ENCODE peak calls at places on chromosome 7, in four cellular contexts. X, O, K and Z are unnamed samples.

GRCh38 chr7:123682690-123683089 is 27.0 kb downstream of the LMOD2 start:
- DNase-seq in X (peak; percentile 23), O (no peak), K (peak; percentile 52), Z (peak; percentile 35)

GRCh38 chr7:32453286-32454011 is 36.7 kb downstream of the LSM5 start:
- DNase-seq in X (no peak), O (no peak), K (no peak), Z (no peak)

GRCh38 chr7:117014673-117015133 is 61.4 kb downstream of the ST7 start:
- DNase-seq in X (no peak), O (peak; percentile 66), K (no peak), Z (no peak)

GRCh38 chr7:8433477-8434289 is at the start of gene NXPH1:
- DNase-seq in X (no peak), O (peak; percentile 97), K (peak; percentile 37), Z (no peak)

GRCh38 chr7:140402178-140402835 is 1.6 kb upstream of the RAB19 start:
- DNase-seq in X (no peak), O (no peak), K (no peak), Z (no peak)

GRCh38 chr7:158022601-158023000 is 565.0 kb downstream of the PTPRN2 start:
- DNase-seq in X (no peak), O (no peak), K (no peak), Z (no peak)

GRCh38 chr7:132575987-132576722 is at the start of gene PLXNA4:
- DNase-seq in X (no peak), O (peak; percentile 73), K (no peak), Z (no peak)

GRCh38 chr7:66952343-66953043 is 31.5 kb downstream of the TMEM248 start:
- DNase-seq in X (peak; percentile 52), O (no peak), K (peak; percentile 23), Z (no peak)

GRCh38 chr7:24587853-24588252 is 14.6 kb downstream of the PALS2 start:
- DNase-seq in X (no peak), O (no peak), K (peak; percentile 46), Z (no peak)

GRCh38 chr7:121366852-121367431 is 29.2 kb downstream of the FAM3C start:
- DNase-seq in X (no peak), O (peak; percentile 41), K (peak; percentile 18), Z (no peak)

GRCh38 chr7:117873056-117873932 is at the start of gene CTTNBP2:
- DNase-seq in X (peak; percentile 6), O (peak; percentile 75), K (no peak), Z (no peak)

GRCh38 chr7:21671859-21672258 is 129.0 kb downstream of the DNAH11 start:
- DNase-seq in X (no peak), O (no peak), K (no peak), Z (no peak)

GRCh38 chr7:30434140-30434799 is 44.3 kb downstream of the NOD1 start:
- DNase-seq in X (no peak), O (no peak), K (no peak), Z (no peak)

GRCh38 chr7:29866490-29866930 is 60.2 kb downstream of the WIPF3 start:
- DNase-seq in X (no peak), O (no peak), K (no peak), Z (peak; percentile 56)

GRCh38 chr7:19400771-19401254 is 255.6 kb upstream of the FERD3L start:
- DNase-seq in X (no peak), O (no peak), K (no peak), Z (no peak)

GRCh38 chr7:19403691-19404090 is 258.5 kb upstream of the FERD3L start:
- DNase-seq in X (no peak), O (no peak), K (no peak), Z (no peak)

GRCh38 chr7:19392246-19392645 is 247.0 kb upstream of the FERD3L start:
- DNase-seq in X (no peak), O (no peak), K (no peak), Z (no peak)

GRCh38 chr7:19401461-19401860 is 256.2 kb upstream of the FERD3L start:
- DNase-seq in X (no peak), O (no peak), K (no peak), Z (no peak)

GRCh38 chr7:19397917-19398316 is 252.7 kb upstream of the FERD3L start:
- DNase-seq in X (no peak), O (no peak), K (no peak), Z (no peak)
- H3K9ac ChIP-seq in X (no peak overlapping the region), O (no peak overlapping the region), K (no peak overlapping the region), Z (no peak overlapping the region)

DNA sequence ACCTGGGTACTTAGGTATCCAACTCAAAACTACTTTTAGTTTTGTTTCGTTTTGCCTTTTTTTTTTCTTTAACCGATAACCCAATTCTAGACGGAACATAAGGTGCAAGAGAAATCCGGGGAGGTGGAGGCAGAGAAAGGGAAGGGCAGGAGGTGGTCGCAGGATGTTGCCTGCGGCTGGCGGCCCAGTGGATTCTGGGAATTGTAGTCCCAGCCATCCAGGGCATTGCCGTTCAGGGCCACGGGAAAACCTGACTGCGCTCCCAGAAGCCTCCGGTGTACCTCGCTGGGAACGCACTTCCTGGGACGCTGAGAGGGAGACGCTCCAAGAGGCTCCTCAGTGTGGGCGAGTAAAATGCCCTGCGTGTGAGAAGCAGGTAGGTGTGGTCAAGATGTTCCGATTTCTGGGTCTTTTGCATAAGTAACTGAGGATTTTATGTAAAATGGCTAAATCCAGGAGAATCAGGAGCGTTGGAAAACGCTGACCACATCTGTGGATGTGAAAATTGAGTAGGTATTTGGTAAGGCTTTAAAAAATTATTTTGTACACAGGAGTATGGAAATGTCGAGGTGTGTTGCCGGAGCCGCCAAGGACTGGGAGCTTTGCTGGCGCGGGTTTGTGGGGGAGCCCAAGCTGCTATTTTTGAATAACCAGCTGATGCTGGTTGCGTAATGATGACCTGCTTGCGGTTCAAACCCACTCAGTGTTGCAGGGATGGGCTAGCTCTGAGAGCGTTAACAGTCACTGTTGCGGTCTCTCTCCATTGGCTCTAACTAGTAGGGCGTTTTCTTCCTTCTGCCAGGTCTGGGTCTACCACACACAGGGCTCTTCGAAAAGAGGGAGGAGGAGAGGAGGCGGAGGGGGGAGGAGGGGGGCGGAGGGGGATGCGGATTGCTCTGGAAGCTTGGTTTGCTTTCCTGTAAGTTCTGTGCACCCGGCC is at the start of gene CLDN12:
- DNase-seq in X (peak; percentile 82), O (peak; percentile 81), K (peak; percentile 88), Z (no peak)
- H3K4me3 ChIP-seq in X (peak within 1 kb of the TSS; percentile 75), O (peak within 1 kb of the TSS; percentile 71), K (peak within 1 kb of the TSS; percentile 67), Z (peak within 1 kb of the TSS; percentile 100)

DNA sequence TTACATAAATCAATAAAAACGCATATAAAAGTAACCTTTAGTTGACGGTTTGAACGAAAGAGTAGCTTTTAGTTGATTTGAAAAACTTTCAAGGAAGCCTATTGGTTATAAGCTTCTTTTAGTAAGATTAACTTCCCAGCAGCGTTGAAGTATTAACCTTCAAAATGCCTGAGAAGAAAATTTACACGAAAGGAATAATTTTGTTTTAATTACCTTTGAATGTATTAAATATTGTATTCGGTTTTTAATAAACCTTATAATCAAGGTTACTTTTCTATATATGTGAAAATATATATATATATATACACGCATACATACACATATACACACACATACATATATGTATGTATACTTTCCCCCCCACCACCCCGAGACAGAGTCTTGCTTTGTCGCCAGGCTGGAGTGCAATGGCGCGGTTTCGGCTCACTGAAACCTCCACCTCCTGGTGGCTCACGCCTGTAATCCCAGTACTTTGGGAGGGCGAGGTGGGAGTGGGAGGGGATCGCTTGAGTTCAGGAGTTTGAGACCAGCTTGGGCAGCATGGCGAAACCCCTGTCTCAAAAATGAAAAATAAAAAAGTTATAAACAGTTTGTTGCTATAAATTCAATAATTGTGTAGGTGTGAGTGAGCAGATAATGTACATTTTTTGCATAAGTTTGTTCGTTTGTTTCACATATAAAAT is 57.6 kb upstream of the EZH2 start:
- DNase-seq in X (peak; percentile 75), O (peak; percentile 85), K (peak; percentile 84), Z (no peak)
- TF ChIP-seq POLR2AphosphoS5 in X (no peak), O (no peak), K (no peak), Z (no peak)

GRCh38 chr7:143382791-143383641 is 1.9 kb downstream of the ZYX start:
- DNase-seq in X (no peak), O (no peak), K (no peak), Z (no peak)

GRCh38 chr7:143382126-143382790 is 1.1 kb downstream of the ZYX start:
- DNase-seq in X (no peak), O (no peak), K (no peak), Z (no peak)

GRCh38 chr7:143384741-143385631 is 3.8 kb downstream of the ZYX start:
- DNase-seq in X (no peak), O (no peak), K (no peak), Z (no peak)

GRCh38 chr7:143383642-143383957 is 2.5 kb downstream of the ZYX start:
- DNase-seq in X (no peak), O (no peak), K (no peak), Z (no peak)

DNA sequence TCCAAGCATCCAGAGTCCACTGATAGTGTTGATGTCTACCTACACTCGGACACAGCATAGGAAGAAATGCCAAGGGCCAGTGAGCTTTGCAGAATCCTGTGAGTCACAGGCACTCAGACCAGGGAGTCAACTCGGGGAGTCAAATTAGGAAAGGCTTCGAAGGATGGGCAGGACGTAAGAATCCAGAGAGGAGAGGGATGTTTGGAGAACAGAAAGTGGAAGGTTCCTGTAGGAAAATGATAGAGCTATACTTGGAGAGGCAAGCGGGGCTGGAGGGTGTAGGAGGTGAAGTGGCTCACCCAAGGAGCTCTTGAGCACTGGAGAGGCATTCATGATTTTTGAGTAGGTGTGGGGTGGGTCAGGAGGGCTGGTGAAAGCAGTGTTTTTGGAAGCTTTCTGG is 3.0 kb downstream of the ZYX start:
- DNase-seq in X (no peak), O (no peak), K (no peak), Z (no peak)
- H3K9ac ChIP-seq in X (no peak overlapping the region), O (peak overlapping the region; percentile 99), K (no peak overlapping the region), Z (no peak overlapping the region)

GRCh38 chr7:93622036-93622714 is 47.7 kb upstream of the CALCR start:
- DNase-seq in X (peak; percentile 38), O (peak; percentile 32), K (peak; percentile 20), Z (no peak)
- H3K4me3 ChIP-seq in X (no peak overlapping the region), O (no peak overlapping the region), K (no peak overlapping the region), Z (peak overlapping the region; percentile 78)

GRCh38 chr7:127588019-127588696 is at the start of gene ARF5:
- DNase-seq in X (peak; percentile 49), O (peak; percentile 100), K (peak; percentile 60), Z (no peak)
- TF ChIP-seq POLR2AphosphoS5 in X (peak; percentile 90), O (peak; percentile 83), K (peak; percentile 79), Z (peak; percentile 73)

GRCh38 chr7:1809601-1810258 is 139.7 kb downstream of the ELFN1 start:
- DNase-seq in X (no peak), O (no peak), K (no peak), Z (no peak)
- H3K9ac ChIP-seq in X (no peak overlapping the region), O (no peak overlapping the region), K (no peak overlapping the region), Z (no peak overlapping the region)

GRCh38 chr7:100602889-100603696 is 930 bp downstream of the PCOLCE start:
- DNase-seq in X (no peak), O (peak; percentile 98), K (no peak), Z (no peak)
- H3K4me3 ChIP-seq in X (no peak overlapping the region), O (peak overlapping the region; percentile 67), K (no peak overlapping the region), Z (peak overlapping the region; percentile 83)

GRCh38 chr7:101537205-101537604 is 91.9 kb downstream of the MYL10 start:
- DNase-seq in X (no peak), O (peak; percentile 83), K (peak; percentile 78), Z (no peak)
- TF ChIP-seq POLR2AphosphoS5 in X (no peak), O (no peak), K (no peak), Z (no peak)